ENCODE peak calls at places on chromosomes 5 and 9, in four cellular contexts. M, P, B and J are unnamed samples.
A peak's percentile ranks its signal among the peaks of the same experiment; 100 is the strongest.

GRCh38 chr5:18465833-18466681 is 831.8 kb downstream of the TAF11L14 start:
- DNase-seq in M (peak; percentile 37), P (peak; percentile 17), B (peak; percentile 41), J (peak; percentile 31)

GRCh38 chr9:25703826-25704357 is 25.6 kb upstream of the TUSC1 start:
- DNase-seq in M (no peak), P (no peak), B (no peak), J (no peak)

GRCh38 chr5:139848508-139849100 is 53.0 kb downstream of the PSD2 start:
- DNase-seq in M (peak; percentile 42), P (no peak), B (no peak), J (no peak)

GRCh38 chr5:42951847-42952411 is 88.2 kb downstream of the ANXA2R start:
- DNase-seq in M (no peak), P (no peak), B (no peak), J (no peak)

GRCh38 chr9:131289301-131290038 is at the start of gene PLPP7:
- DNase-seq in M (peak; percentile 56), P (no peak), B (peak; percentile 53), J (no peak)

GRCh38 chr5:91556-92263 is at the start of gene PLEKHG4B:
- DNase-seq in M (no peak), P (no peak), B (no peak), J (peak; percentile 96)

GRCh38 chr5:10576121-10576789 is 12.4 kb downstream of the ANKRD33B start:
- DNase-seq in M (no peak), P (no peak), B (no peak), J (no peak)

GRCh38 chr5:95709967-95710650 is 21.0 kb upstream of the RHOBTB3 start:
- DNase-seq in M (peak; percentile 33), P (no peak), B (peak; percentile 44), J (peak; percentile 63)

GRCh38 chr5:107266100-107266499 is 404.6 kb downstream of the EFNA5 start:
- DNase-seq in M (no peak), P (no peak), B (no peak), J (no peak)

GRCh38 chr9:17744786-17745185 is 165.9 kb downstream of the SH3GL2 start:
- DNase-seq in M (no peak), P (no peak), B (no peak), J (no peak)

GRCh38 chr9:77843088-77843985 is 188.3 kb downstream of the GNAQ start:
- DNase-seq in M (no peak), P (no peak), B (no peak), J (no peak)

DNA sequence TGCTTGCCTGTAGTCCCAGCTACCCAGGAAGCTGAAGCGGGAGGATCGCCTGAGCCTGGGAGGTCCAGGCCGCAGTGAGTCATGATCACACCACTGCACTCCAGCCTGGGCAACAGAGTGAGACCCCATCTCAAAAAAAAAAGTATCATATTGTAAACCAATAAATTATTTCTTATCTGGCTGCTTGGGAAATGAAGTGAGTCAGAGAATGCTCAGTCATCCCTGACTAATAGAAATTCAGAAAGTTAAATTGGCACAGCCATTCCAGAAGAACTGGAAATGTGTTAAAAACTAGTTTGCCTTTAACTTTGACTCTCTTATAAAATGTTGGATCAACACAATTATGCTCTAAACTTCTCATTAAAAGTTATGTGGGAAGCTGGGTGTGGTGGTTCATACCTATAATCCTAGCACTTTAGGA is 9.8 kb upstream of the GNE start:
- DNase-seq in M (no peak), P (no peak), B (no peak), J (no peak)
- TF ChIP-seq BRCA1 in M (no peak), P (no peak), B (no peak), J (no peak)

GRCh38 chr5:60195083-60195482 is 301.6 kb upstream of the PDE4D start:
- DNase-seq in M (no peak), P (no peak), B (no peak), J (no peak)

DNA sequence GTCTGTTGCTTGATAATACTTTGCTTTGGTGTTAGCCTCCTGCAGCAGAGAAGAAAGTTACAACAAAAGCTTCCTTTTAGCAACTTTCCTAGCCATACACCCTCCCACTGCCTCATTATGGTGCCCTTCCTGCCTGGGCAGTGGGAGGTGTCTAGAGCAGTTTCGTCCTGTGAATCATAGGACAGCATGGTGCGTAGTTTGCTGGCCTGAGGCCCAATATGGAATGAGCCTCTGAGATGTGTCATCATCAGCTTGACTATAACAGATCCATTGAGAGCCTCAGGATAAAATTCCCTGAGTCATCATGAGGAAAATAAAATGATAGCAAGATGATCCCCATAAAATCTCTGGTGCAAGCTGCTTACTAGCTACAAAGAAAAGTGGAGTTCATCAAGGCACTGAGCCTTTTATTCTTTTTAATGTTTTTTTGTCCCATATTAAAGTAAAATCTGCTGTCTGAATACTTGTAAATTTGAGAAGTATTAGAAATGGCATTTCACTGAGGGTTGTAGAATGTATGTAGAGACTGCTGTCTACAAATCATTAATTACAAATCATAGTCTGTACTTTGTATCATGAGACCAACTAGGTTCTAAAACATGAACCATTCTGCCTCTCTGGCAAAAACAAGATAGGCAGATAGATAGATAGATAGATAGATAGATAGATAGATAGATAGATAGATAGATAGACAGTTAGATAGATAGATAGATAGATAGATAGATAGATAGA is 303.0 kb upstream of the PDE4D start:
- DNase-seq in M (no peak), P (no peak), B (no peak), J (no peak)
- TF ChIP-seq BRCA1 in M (no peak), P (no peak), B (no peak), J (no peak)

GRCh38 chr5:40679071-40679997 is at the start of gene PTGER4:
- DNase-seq in M (peak; percentile 98), P (peak; percentile 34), B (peak; percentile 32), J (no peak)
- TF ChIP-seq BRCA1 in M (no peak), P (no peak), B (no peak), J (no peak)

GRCh38 chr9:135120249-135120648 is 32.8 kb downstream of the OLFM1 start:
- DNase-seq in M (no peak), P (no peak), B (no peak), J (no peak)
- TF ChIP-seq BRCA1 in M (no peak), P (no peak), B (no peak), J (no peak)